ENCODE peak calls at places on chromosomes 12 and 14, in four cellular contexts. P is right cardiac atrium, Z is body of pancreas, N is Kasumi-1. R is an unnamed sample.

GRCh38 chr12:130954544-130954831 is 781 bp downstream of the ADGRD1 start:
- DNase-seq in P (peak), Z (peak), N (no peak), R (no peak)

GRCh38 chr12:30726647-30727046 is 28.1 kb downstream of the CAPRIN2 start:
- DNase-seq in P (no peak), Z (no peak), N (no peak), R (no peak)

GRCh38 chr12:43891856-43892574 is 56.1 kb downstream of the TMEM117 start:
- DNase-seq in P (no peak), Z (peak), N (no peak), R (no peak)

GRCh38 chr12:110426300-110426910 is 22.9 kb upstream of the ANAPC7 start:
- DNase-seq in P (no peak), Z (no peak), N (no peak), R (no peak)

GRCh38 chr12:10388611-10389010 is 1.2 kb downstream of the KLRK1 start:
- DNase-seq in P (no peak), Z (no peak), N (no peak), R (no peak)

GRCh38 chr12:13719986-13720385 is 261.4 kb downstream of the GRIN2B start:
- DNase-seq in P (no peak), Z (no peak), N (no peak), R (no peak)

GRCh38 chr12:85657836-85658235 is 178.4 kb downstream of the RASSF9 start:
- DNase-seq in P (no peak), Z (no peak), N (no peak), R (no peak)

GRCh38 chr12:124474709-124475108 is 92.7 kb downstream of the NCOR2 start:
- DNase-seq in P (peak), Z (no peak), N (no peak), R (peak)

GRCh38 chr14:26389646-26390508 is 208.0 kb downstream of the NOVA1 start:
- DNase-seq in P (no peak), Z (peak), N (no peak), R (no peak)

GRCh38 chr12:123886258-123886657 is 86.4 kb downstream of the CCDC92 start:
- DNase-seq in P (no peak), Z (no peak), N (no peak), R (no peak)

GRCh38 chr14:75273272-75274044 is 5.2 kb upstream of the FOS start:
- DNase-seq in P (no peak), Z (no peak), N (no peak), R (no peak)

GRCh38 chr12:87812030-87812429 is 217.2 kb downstream of the C12orf50 start:
- DNase-seq in P (no peak), Z (no peak), N (no peak), R (no peak)

GRCh38 chr12:114416028-114416427 is 10.1 kb upstream of the TBX5 start:
- DNase-seq in P (no peak), Z (no peak), N (no peak), R (no peak)

GRCh38 chr12:16063728-16064127 is 152.6 kb downstream of the DERA start:
- DNase-seq in P (no peak), Z (no peak), N (no peak), R (no peak)

GRCh38 chr12:30730011-30730410 is 24.7 kb downstream of the CAPRIN2 start:
- DNase-seq in P (no peak), Z (no peak), N (no peak), R (no peak)

GRCh38 chr14:105492966-105493871 is 2.2 kb downstream of the TEDC1 start:
- DNase-seq in P (peak), Z (no peak), N (no peak), R (peak)

GRCh38 chr14:99779751-99780150 is 13.5 kb upstream of the EML1 start:
- DNase-seq in P (no peak), Z (no peak), N (no peak), R (no peak)

GRCh38 chr12:19641235-19642080 is 202.2 kb downstream of the AEBP2 start:
- DNase-seq in P (no peak), Z (peak), N (no peak), R (no peak)

GRCh38 chr12:7066596-7066995 is 6.1 kb downstream of the C1S start:
- DNase-seq in P (no peak), Z (no peak), N (no peak), R (no peak)

GRCh38 chr14:85254718-85255117 is 275.2 kb upstream of the FLRT2 start:
- DNase-seq in P (no peak), Z (no peak), N (no peak), R (no peak)

GRCh38 chr14:68244272-68244975 is 424.8 kb downstream of the RAD51B start:
- DNase-seq in P (no peak), Z (no peak), N (no peak), R (no peak)

GRCh38 chr12:13161172-13161571 is 35.4 kb upstream of the EMP1 start:
- DNase-seq in P (no peak), Z (no peak), N (peak), R (no peak)

GRCh38 chr12:25056486-25057130 is 107.7 kb upstream of the BCAT1 start:
- DNase-seq in P (no peak), Z (no peak), N (no peak), R (no peak)

GRCh38 chr12:119178544-119179334 is at the start of gene HSPB8:
- DNase-seq in P (peak), Z (peak), N (no peak), R (peak)

GRCh38 chr14:102772781-102773570 is 4.3 kb upstream of the TRAF3 start:
- DNase-seq in P (no peak), Z (no peak), N (no peak), R (peak)

GRCh38 chr12:106974525-106974924 is 12.4 kb downstream of the MTERF2 start:
- DNase-seq in P (no peak), Z (peak), N (no peak), R (no peak)

GRCh38 chr14:76426161-76426696 is 50.3 kb downstream of the ESRRB start:
- DNase-seq in P (no peak), Z (no peak), N (no peak), R (no peak)

GRCh38 chr14:55448146-55448614 is 7.8 kb upstream of the TBPL2 start:
- DNase-seq in P (no peak), Z (peak), N (no peak), R (no peak)

GRCh38 chr12:51818567-51819300 is 29.8 kb downstream of the FIGNL2 start:
- DNase-seq in P (no peak), Z (peak), N (no peak), R (no peak)

GRCh38 chr12:106147956-106148355 is 9.2 kb upstream of the NUAK1 start:
- DNase-seq in P (peak), Z (peak), N (no peak), R (peak)

GRCh38 chr12:58313091-58313855 is 371.9 kb downstream of the ATP23 start:
- DNase-seq in P (no peak), Z (no peak), N (no peak), R (no peak)

GRCh38 chr12:75155962-75156361 is 53.7 kb downstream of the KCNC2 start:
- DNase-seq in P (no peak), Z (no peak), N (no peak), R (no peak)